ENCODE peak calls at places on chromosomes 13 and 19, in ten cellular contexts. B is IMR-90, N is breast epithelium, X is choroid plexus epithelial cell, W is NB4, F is left ventricle myocardium inferior, K is kidney epithelial cell, Y is colonic mucosa, H is mucosa of descending colon, P is cardiac muscle cell. O is an unnamed sample.

GRCh38 chr13:99357920-99358319 is 50.7 kb upstream of the GPR183 start:
- DNase-seq in N (no peak), B (no peak), H (no peak), P (no peak), Y (no peak), F (no peak), W (no peak), X (no peak), K (no peak), O (no peak)

GRCh38 chr13:76758738-76759137 is 127.5 kb downstream of the KCTD12 start:
- DNase-seq in X (peak), H (no peak), N (no peak), W (no peak), P (no peak), B (no peak), Y (no peak), F (no peak), K (no peak), O (no peak)

GRCh38 chr19:18091217-18091608 is 4.5 kb upstream of the IL12RB1 start:
- DNase-seq in P (no peak), N (no peak), W (peak), K (no peak), X (no peak), F (peak), H (peak), Y (peak), B (no peak), O (no peak)

GRCh38 chr13:26656919-26657318 is 99.4 kb downstream of the WASF3 start:
- DNase-seq in X (peak), N (no peak), F (no peak), P (peak), B (peak), Y (no peak), K (no peak), W (peak), H (no peak), O (no peak)

GRCh38 chr13:33353210-33353609 is 67.7 kb upstream of the STARD13 start:
- DNase-seq in F (peak), W (peak), B (no peak), H (peak), X (no peak), N (no peak), P (no peak), K (no peak), Y (peak), O (peak)

GRCh38 chr19:55247621-55248099 is 11.2 kb downstream of the PPP6R1 start:
- DNase-seq in P (peak), Y (peak), H (peak), N (peak), W (peak), B (no peak), K (peak), F (peak), X (peak), O (no peak)

GRCh38 chr19:48999481-49000325 is 6.0 kb downstream of the RUVBL2 start:
- DNase-seq in X (peak), W (peak), H (peak), K (no peak), B (peak), Y (peak), P (peak), N (no peak), F (peak), O (peak)

GRCh38 chr19:15378529-15379082 is 981 bp downstream of the AKAP8 start:
- DNase-seq in K (no peak), N (no peak), F (peak), Y (peak), H (peak), W (peak), X (peak), P (peak), B (peak), O (peak)

GRCh38 chr19:57560049-57560491 is 407 bp upstream of the ZNF550 start:
- DNase-seq in K (no peak), F (peak), W (no peak), P (peak), H (no peak), Y (no peak), B (peak), N (no peak), X (peak), O (no peak)

GRCh38 chr19:12374026-12374425 is 8.5 kb upstream of the ZNF442 start:
- DNase-seq in B (no peak), P (no peak), K (no peak), N (no peak), H (no peak), Y (no peak), F (no peak), W (no peak), X (no peak), O (no peak)

GRCh38 chr13:94703271-94703670 is 9.1 kb downstream of the SOX21 start:
- DNase-seq in Y (no peak), N (no peak), B (no peak), K (no peak), H (no peak), P (no peak), F (no peak), W (no peak), X (no peak), O (no peak)

GRCh38 chr13:94705081-94705751 is 7.1 kb downstream of the SOX21 start:
- DNase-seq in W (no peak), H (no peak), F (no peak), K (no peak), N (no peak), X (peak), P (no peak), B (no peak), Y (no peak), O (no peak)

GRCh38 chr13:94702181-94703041 is 9.9 kb downstream of the SOX21 start:
- DNase-seq in W (no peak), P (no peak), X (no peak), F (no peak), H (no peak), Y (no peak), N (no peak), B (no peak), K (no peak), O (no peak)

GRCh38 chr13:94704347-94705080 is 7.8 kb downstream of the SOX21 start:
- DNase-seq in B (no peak), W (no peak), F (no peak), X (no peak), Y (no peak), H (no peak), P (no peak), N (no peak), K (no peak), O (no peak)

DNA sequence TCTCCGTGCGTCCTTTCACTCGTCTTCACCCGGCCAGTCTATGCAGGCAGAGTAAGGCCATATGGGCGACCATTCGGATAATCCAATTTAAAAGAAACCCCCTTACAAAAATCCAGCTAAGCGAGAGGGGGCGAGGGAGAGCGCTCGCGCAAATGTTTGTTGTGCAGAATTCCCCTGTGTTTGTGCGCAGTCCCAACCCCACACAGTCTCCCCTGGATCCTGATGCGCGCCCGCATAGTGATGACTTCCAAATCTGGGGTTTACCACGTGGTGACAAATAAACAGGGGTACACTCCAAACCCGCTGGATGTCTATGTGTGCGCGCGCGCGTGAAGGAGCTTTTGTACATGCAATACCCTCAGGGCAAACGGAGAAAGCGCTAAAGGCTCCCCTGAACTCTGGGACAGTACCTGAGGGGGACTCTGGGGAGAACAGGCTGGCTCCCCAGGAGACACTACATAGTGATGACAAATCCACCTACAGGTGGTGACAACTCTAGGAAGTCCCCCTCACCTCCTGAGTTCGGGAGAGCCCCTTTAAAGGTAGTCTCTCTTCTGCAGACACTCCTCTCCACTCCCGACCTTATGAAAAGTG is 8.5 kb downstream of the SOX21 start:
- DNase-seq in P (no peak), X (no peak), N (no peak), K (no peak), Y (no peak), F (no peak), B (no peak), H (no peak), W (no peak), O (no peak)
- H3K4me3 ChIP-seq in P (no peak), X (no peak), N (no peak), K (no peak), Y (no peak), F (no peak), B (no peak), H (no peak), W (no peak), O (no peak)

GRCh38 chr13:47592256-47592655 is 408.8 kb downstream of the SUCLA2 start:
- DNase-seq in W (no peak), K (no peak), P (no peak), X (no peak), F (no peak), N (no peak), Y (no peak), B (no peak), H (no peak), O (no peak)

GRCh38 chr13:47588676-47589075 is 412.4 kb downstream of the SUCLA2 start:
- DNase-seq in K (no peak), Y (no peak), H (no peak), N (no peak), P (peak), B (no peak), F (no peak), X (no peak), W (no peak), O (no peak)
- TF ChIP-seq CTCF in K (no peak), Y (no peak), H (no peak), N (no peak), P (peak), B (no peak), F (no peak), X (peak), W (peak), O (no peak)

GRCh38 chr13:29429496-29429895 is 166.0 kb downstream of the SLC7A1 start:
- DNase-seq in F (no peak), P (peak), Y (no peak), B (no peak), K (no peak), W (no peak), N (no peak), H (no peak), X (peak), O (no peak)
- H3K4me3 ChIP-seq in F (peak), P (peak), Y (no peak), B (no peak), K (no peak), W (no peak), N (no peak), H (no peak), X (no peak), O (no peak)

GRCh38 chr13:48072787-48073186 is 22.1 kb downstream of the MED4 start:
- DNase-seq in H (no peak), P (no peak), Y (no peak), K (no peak), W (no peak), X (no peak), N (no peak), F (no peak), B (no peak), O (no peak)

GRCh38 chr13:48074006-48074405 is 20.9 kb downstream of the MED4 start:
- DNase-seq in B (no peak), N (no peak), H (no peak), F (no peak), K (no peak), P (no peak), X (no peak), Y (no peak), W (no peak), O (no peak)

GRCh38 chr13:48072304-48072703 is 22.6 kb downstream of the MED4 start:
- DNase-seq in N (no peak), Y (no peak), B (no peak), P (no peak), W (no peak), F (no peak), K (no peak), X (peak), H (no peak), O (no peak)

GRCh38 chr13:48081739-48082138 is 13.2 kb downstream of the MED4 start:
- DNase-seq in P (no peak), Y (no peak), N (no peak), X (no peak), H (no peak), K (no peak), B (no peak), W (no peak), F (no peak), O (no peak)

GRCh38 chr13:48078251-48078656 is 16.6 kb downstream of the MED4 start:
- DNase-seq in P (no peak), W (peak), N (no peak), X (peak), B (no peak), F (no peak), Y (no peak), K (no peak), H (peak), O (no peak)
- TF ChIP-seq CTCF in P (peak), W (peak), N (no peak), X (peak), B (no peak), F (peak), Y (no peak), K (peak), H (no peak), O (peak)

DNA sequence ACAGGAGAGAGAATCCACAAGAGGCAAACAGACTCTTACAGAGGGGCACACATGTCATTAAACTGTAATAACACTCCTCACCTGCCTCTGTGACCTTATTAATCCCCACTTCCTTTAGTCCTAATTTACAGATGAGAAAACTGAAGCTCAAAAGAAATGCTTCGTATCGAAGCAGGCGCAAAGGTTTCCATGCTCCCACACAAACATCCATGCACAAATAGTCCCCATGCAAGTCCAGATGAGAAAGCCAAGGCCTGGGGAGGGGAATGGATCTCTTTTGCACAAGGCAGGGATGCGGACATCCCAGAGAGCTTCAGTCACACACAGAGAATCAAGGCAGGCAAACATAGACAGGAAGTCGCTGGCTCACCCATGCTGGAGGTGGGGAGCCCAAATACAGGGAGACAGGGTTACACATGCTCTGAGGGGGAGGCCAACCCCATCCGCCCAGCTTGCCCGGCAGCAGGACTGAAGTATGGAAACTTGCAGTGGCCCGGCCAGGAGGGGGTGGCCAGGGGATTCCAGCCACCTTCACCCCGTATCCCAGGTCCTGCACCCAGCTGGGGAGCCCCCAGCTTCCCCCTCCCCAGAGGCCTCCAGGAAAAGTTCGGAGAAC is 468 bp downstream of the S1PR5 start:
- DNase-seq in F (no peak), H (no peak), X (no peak), B (no peak), W (no peak), K (no peak), N (no peak), Y (no peak), P (no peak), O (no peak)
- H3K4me3 ChIP-seq in F (peak), H (no peak), X (peak), B (peak), W (no peak), K (no peak), N (peak), Y (peak), P (peak), O (no peak)

GRCh38 chr19:34274284-34274826 is 20.0 kb downstream of the GARRE1 start:
- DNase-seq in H (no peak), B (peak), F (no peak), K (no peak), W (no peak), X (no peak), Y (no peak), N (no peak), P (peak), O (no peak)
- TF ChIP-seq CTCF in H (no peak), B (no peak), F (no peak), K (no peak), W (no peak), X (no peak), Y (no peak), N (no peak), P (peak), O (no peak)

GRCh38 chr19:7894612-7895309 is 6.5 kb downstream of the LRRC8E start:
- DNase-seq in F (no peak), Y (peak), X (no peak), B (no peak), N (peak), K (no peak), H (no peak), W (no peak), P (no peak), O (no peak)
- H3K4me3 ChIP-seq in F (no peak), Y (no peak), X (no peak), B (no peak), N (no peak), K (no peak), H (no peak), W (no peak), P (no peak), O (no peak)

GRCh38 chr13:25335856-25336255 is 34.4 kb downstream of the NUP58 start:
- DNase-seq in P (peak), N (no peak), Y (no peak), B (peak), X (no peak), W (no peak), K (no peak), H (no peak), F (no peak), O (no peak)
- TF ChIP-seq CTCF in P (no peak), N (no peak), Y (no peak), B (no peak), X (no peak), W (no peak), K (no peak), H (no peak), F (no peak), O (no peak)

O was measured in WERI-Rb-1.